ENCODE peak calls at places on chromosomes 16 and 17, in seven cellular contexts. I is K562, V is GM12878, J is SK-N-SH, O is H1, X is HCT116, D is HepG2. M is an unnamed sample.

GRCh38 chr17:28956112-28956511 is 4.8 kb upstream of the PHF12 start:
- DNase-seq in D (no peak), O (no peak), V (no peak), I (no peak), J (no peak), X (no peak), M (no peak)

GRCh38 chr16:78094166-78094565 is 5.3 kb upstream of the WWOX start:
- DNase-seq in J (no peak), V (no peak), D (no peak), X (no peak), I (no peak), O (no peak), M (no peak)

GRCh38 chr17:10646393-10646990 is 10.6 kb downstream of the MYH3 start:
- DNase-seq in X (peak), D (peak), O (peak), J (peak), V (no peak), I (peak), M (peak)

GRCh38 chr17:7045492-7046126 is 1.7 kb upstream of the SLC16A11 start:
- DNase-seq in X (peak), O (no peak), I (peak), J (peak), V (peak), D (peak), M (peak)

GRCh38 chr17:41338961-41339485 is 11.6 kb downstream of the KRT33A start:
- DNase-seq in X (no peak), J (no peak), V (peak), D (no peak), O (peak), I (no peak), M (no peak)

GRCh38 chr17:68694791-68695485 is 93.8 kb upstream of the FAM20A start:
- DNase-seq in O (no peak), X (no peak), J (no peak), I (no peak), V (no peak), D (no peak), M (no peak)

GRCh38 chr17:34437188-34437587 is 74.2 kb upstream of the CCL1 start:
- DNase-seq in X (no peak), D (no peak), I (no peak), V (no peak), O (no peak), J (no peak), M (no peak)

GRCh38 chr16:79826732-79827514 is 226.4 kb upstream of the MAF start:
- DNase-seq in V (no peak), X (no peak), O (no peak), I (no peak), D (no peak), J (no peak), M (no peak)

GRCh38 chr17:32240745-32241144 is 24.9 kb upstream of the RHBDL3 start:
- DNase-seq in I (peak), D (no peak), X (no peak), V (no peak), J (no peak), O (no peak), M (no peak)

GRCh38 chr17:17170346-17170976 is 35.7 kb downstream of the PLD6 start:
- DNase-seq in J (no peak), D (no peak), X (no peak), I (no peak), V (no peak), O (no peak), M (no peak)

GRCh38 chr17:75096082-75096625 is 8.4 kb downstream of the SLC16A5 start:
- DNase-seq in O (no peak), V (no peak), I (peak), J (no peak), D (peak), X (peak), M (no peak)

GRCh38 chr16:11408261-11408660 is 63.0 kb downstream of the RMI2 start:
- DNase-seq in J (no peak), V (no peak), X (no peak), O (no peak), D (no peak), I (peak), M (no peak)
- TF ChIP-seq YY1 in J (no peak), V (no peak), X (no peak), O (no peak), D (no peak), I (no peak), M (no peak)

GRCh38 chr17:5254903-5255521 is 20.4 kb upstream of the SCIMP start:
- DNase-seq in J (no peak), I (no peak), O (no peak), V (no peak), X (no peak), D (no peak), M (no peak)
- TF ChIP-seq YY1 in J (no peak), I (no peak), O (no peak), V (no peak), X (no peak), D (no peak), M (no peak)

GRCh38 chr16:11835891-11836652 is 15.3 kb downstream of the RSL1D1 start:
- DNase-seq in O (no peak), J (no peak), X (no peak), I (peak), V (no peak), D (no peak), M (no peak)
- TF ChIP-seq YY1 in O (no peak), J (no peak), X (no peak), I (no peak), V (no peak), D (no peak), M (no peak)

GRCh38 chr16:3174618-3175148 is 13.3 kb upstream of the OR1F1 start:
- DNase-seq in O (no peak), I (no peak), J (no peak), X (no peak), D (no peak), V (no peak), M (no peak)

GRCh38 chr16:3175157-3176153 is 12.5 kb upstream of the OR1F1 start:
- DNase-seq in V (no peak), O (peak), X (peak), J (no peak), D (peak), I (peak), M (no peak)

GRCh38 chr16:3171181-3171854 is 16.7 kb upstream of the OR1F1 start:
- DNase-seq in V (no peak), O (no peak), D (no peak), X (no peak), J (peak), I (no peak), M (no peak)

GRCh38 chr16:3171855-3172593 is 16.0 kb upstream of the OR1F1 start:
- DNase-seq in D (peak), X (no peak), O (peak), V (no peak), J (peak), I (peak), M (no peak)

GRCh38 chr16:3173892-3174617 is 13.9 kb upstream of the OR1F1 start:
- DNase-seq in D (peak), I (peak), J (peak), V (no peak), O (peak), X (no peak), M (peak)
- TF ChIP-seq YY1 in D (no peak), I (no peak), J (no peak), V (no peak), O (no peak), X (peak), M (no peak)

DNA sequence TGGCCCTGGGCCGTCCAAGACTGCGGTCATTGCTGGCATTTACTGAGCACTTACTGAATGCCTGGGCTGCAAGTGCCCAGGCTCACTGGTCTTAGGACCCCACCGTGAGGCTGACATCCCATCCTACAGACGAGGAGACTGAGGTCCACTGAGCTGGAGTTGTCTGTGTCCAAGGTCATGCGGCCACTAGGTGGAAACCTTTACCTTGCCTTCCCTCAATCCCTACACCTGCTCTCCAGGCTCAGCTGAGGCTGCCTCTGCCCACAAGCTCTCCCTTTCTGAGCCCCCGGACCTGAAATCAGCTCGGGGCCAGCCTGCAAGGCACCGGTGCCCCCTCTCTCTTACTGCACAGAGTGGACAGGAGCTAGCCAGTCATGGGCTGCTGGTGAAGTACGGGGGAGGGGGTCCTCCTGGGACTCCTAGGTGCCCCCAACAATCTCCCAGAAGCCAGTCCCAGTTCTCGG is 1.5 kb downstream of the CASKIN1 start:
- DNase-seq in J (peak), D (peak), X (no peak), V (peak), I (peak), O (peak), M (peak)
- TF ChIP-seq YY1 in J (no peak), D (no peak), X (no peak), V (no peak), I (no peak), O (no peak), M (no peak)

GRCh38 chr16:74740795-74741304 is 33.8 kb downstream of the FA2H start:
- DNase-seq in D (no peak), I (no peak), O (no peak), J (no peak), X (peak), V (no peak), M (no peak)
- TF ChIP-seq YY1 in D (no peak), I (no peak), O (no peak), J (no peak), X (peak), V (no peak), M (no peak)

GRCh38 chr16:11413907-11414595 is 68.8 kb downstream of the RMI2 start:
- DNase-seq in J (no peak), I (no peak), V (no peak), D (no peak), O (no peak), X (no peak), M (no peak)
- TF ChIP-seq YY1 in J (no peak), I (no peak), V (no peak), D (no peak), O (no peak), X (no peak), M (no peak)

DNA sequence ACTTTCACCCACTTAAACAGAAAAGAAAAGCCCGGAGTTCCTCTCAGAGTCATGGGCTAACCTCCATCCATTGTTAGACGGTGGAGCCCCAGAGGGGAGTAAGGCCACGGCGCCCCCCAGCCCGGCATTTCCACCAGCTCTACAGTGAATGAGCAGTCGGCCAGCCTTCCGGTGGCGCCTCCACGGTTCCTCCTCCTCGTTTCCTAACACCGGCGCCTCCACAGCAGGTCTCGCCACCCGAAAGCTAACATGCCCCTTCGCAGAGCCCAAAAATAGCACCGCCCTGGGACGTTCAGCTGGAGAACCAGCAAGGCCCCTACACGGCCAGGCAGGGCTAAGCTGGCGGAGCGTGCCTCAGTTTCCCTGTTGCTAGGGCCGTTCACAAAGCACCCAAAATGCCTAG is 858 bp downstream of the MMD start:
- DNase-seq in V (no peak), J (peak), O (peak), D (no peak), I (peak), X (no peak), M (no peak)
- TF ChIP-seq YY1 in V (no peak), J (no peak), O (no peak), D (peak), I (no peak), X (no peak), M (no peak)

M was measured in NT2/D1.